ENCODE peak calls at places on chromosome 9, in six cellular contexts. D is renal cortical epithelial cell; R is frontal cortex; X is CD4-positive, alpha-beta T cell; M is small intestine; U is sigmoid colon. A is an unnamed sample.
A peak's percentile ranks its signal among the peaks of the same experiment; 100 is the strongest.

GRCh38 chr9:135701067-135701967 is 668 bp upstream of the KCNT1 start:
- DNase-seq in R (no peak), X (no peak), U (no peak), D (no peak), M (no peak), A (no peak)

GRCh38 chr9:96487949-96488348 is 38.0 kb downstream of the HABP4 start:
- DNase-seq in R (no peak), M (no peak), U (no peak), D (no peak), X (no peak), A (no peak)

GRCh38 chr9:96599298-96599697 is 20.3 kb downstream of the CDC14B start:
- DNase-seq in D (no peak), M (no peak), R (no peak), U (no peak), X (no peak), A (no peak)

GRCh38 chr9:87322840-87323635 is 174.6 kb upstream of the DAPK1 start:
- DNase-seq in R (no peak), M (no peak), U (no peak), X (no peak), D (peak; percentile 16), A (no peak)

GRCh38 chr9:127158995-127159801 is 36.8 kb upstream of the ANGPTL2 start:
- DNase-seq in U (peak; percentile 92), X (no peak), D (peak; percentile 94), R (peak; percentile 49), M (peak; percentile 82), A (peak; percentile 7)

GRCh38 chr9:31323726-31324444 is 1060.6 kb upstream of the ACO1 start:
- DNase-seq in X (no peak), M (no peak), U (no peak), D (no peak), R (no peak), A (no peak)

GRCh38 chr9:105921057-105921721 is 226.8 kb downstream of the TMEM38B start:
- DNase-seq in M (no peak), X (no peak), R (no peak), U (no peak), D (no peak), A (no peak)

GRCh38 chr9:27422435-27422834 is 101.7 kb upstream of the IFNK start:
- DNase-seq in X (no peak), D (no peak), M (no peak), R (no peak), U (no peak), A (no peak)

GRCh38 chr9:130444565-130445221 is at the start of gene ASS1:
- DNase-seq in R (peak; percentile 84), U (peak; percentile 85), D (no peak), M (peak; percentile 77), X (no peak), A (no peak)

GRCh38 chr9:96025995-96026572 is 150.6 kb downstream of the ERCC6L2 start:
- DNase-seq in M (no peak), X (no peak), R (peak; percentile 56), U (no peak), D (no peak), A (no peak)

GRCh38 chr9:71487046-71487445 is 281.3 kb downstream of the CEMIP2 start:
- DNase-seq in M (no peak), U (no peak), D (no peak), R (no peak), X (no peak), A (no peak)

GRCh38 chr9:70303268-70303667 is 44.5 kb downstream of the SMC5 start:
- DNase-seq in U (no peak), D (no peak), R (no peak), M (no peak), X (no peak), A (no peak)

GRCh38 chr9:115864581-115864980 is 289.0 kb upstream of the PAPPA start:
- DNase-seq in X (no peak), M (no peak), D (no peak), U (no peak), R (no peak), A (no peak)

GRCh38 chr9:93955356-93956182 is 414 bp upstream of the BARX1 start:
- DNase-seq in X (no peak), U (no peak), R (no peak), M (no peak), D (no peak), A (no peak)

GRCh38 chr9:98479449-98479848 is 224.0 kb upstream of the TBC1D2 start:
- DNase-seq in D (no peak), X (no peak), R (no peak), M (no peak), U (no peak), A (no peak)

GRCh38 chr9:75601280-75601679 is 289.2 kb upstream of the PCSK5 start:
- DNase-seq in U (no peak), R (no peak), D (peak; percentile 9), X (no peak), M (peak; percentile 49), A (no peak)

GRCh38 chr9:18360005-18360404 is 113.9 kb upstream of the ADAMTSL1 start:
- DNase-seq in U (no peak), D (no peak), X (no peak), R (no peak), M (no peak), A (no peak)

GRCh38 chr9:77013932-77014596 is 5.4 kb upstream of the FOXB2 start:
- DNase-seq in X (no peak), D (no peak), R (no peak), M (no peak), U (no peak), A (no peak)

GRCh38 chr9:90858505-90858904 is 56.9 kb downstream of the SYK start:
- DNase-seq in R (no peak), D (no peak), X (no peak), M (no peak), U (no peak), A (peak; percentile 36)

GRCh38 chr9:121826711-121827110 is 175.3 kb downstream of the DAB2IP start:
- DNase-seq in X (no peak), D (no peak), M (no peak), R (no peak), U (no peak), A (no peak)